ENCODE peak calls at places on chromosomes 2 and 18, in seven cellular contexts. C is cardiac muscle cell, H is thyroid gland, P is mesothelial cell of epicardium, R is OCI-LY7, D is astrocyte, X is endothelial cell of umbilical vein. Q is an unnamed sample.

GRCh38 chr2:121417826-121418225 is 112.9 kb upstream of the RNU4ATAC start:
- DNase-seq in H (no peak), X (peak), R (no peak), C (no peak), P (no peak), D (no peak), Q (no peak)

GRCh38 chr18:24656571-24656971 is 196.1 kb downstream of the HRH4 start:
- DNase-seq in R (no peak), C (no peak), X (no peak), D (peak), H (no peak), P (no peak), Q (no peak)

GRCh38 chr2:221780281-221780688 is 208.2 kb upstream of the EPHA4 start:
- DNase-seq in P (no peak), R (no peak), X (peak), H (no peak), D (peak), C (no peak), Q (no peak)

GRCh38 chr2:158693476-158693875 is 101.6 kb upstream of the DAPL1 start:
- DNase-seq in R (no peak), H (no peak), C (no peak), X (no peak), P (no peak), D (no peak), Q (no peak)

GRCh38 chr2:25341753-25342371 is at the start of gene DNMT3A:
- DNase-seq in H (peak), R (peak), D (peak), C (peak), X (peak), P (peak), Q (peak)

GRCh38 chr2:165868211-165868610 is 74.2 kb upstream of the GALNT3 start:
- DNase-seq in C (no peak), X (peak), H (no peak), R (no peak), P (no peak), D (peak), Q (no peak)

GRCh38 chr2:19916385-19916784 is 14.6 kb upstream of the TTC32 start:
- DNase-seq in D (no peak), H (no peak), C (no peak), X (no peak), P (no peak), R (no peak), Q (no peak)

GRCh38 chr2:220648628-220649027 is 923.5 kb downstream of the EPHA4 start:
- DNase-seq in D (no peak), P (no peak), C (no peak), H (no peak), R (no peak), X (no peak), Q (no peak)

GRCh38 chr2:60602388-60602787 is 48.9 kb upstream of the BCL11A start:
- DNase-seq in C (no peak), D (no peak), R (peak), X (no peak), H (no peak), P (no peak), Q (no peak)

GRCh38 chr18:2471523-2471922 is 99.8 kb downstream of the METTL4 start:
- DNase-seq in R (peak), H (no peak), X (no peak), P (no peak), C (no peak), D (no peak), Q (no peak)
- TF ChIP-seq CTCF in R (peak), H (no peak), X (peak), P (no peak), C (peak), D (no peak), Q (no peak)

GRCh38 chr2:62398295-62398855 is 107.6 kb downstream of the TMEM17 start:
- DNase-seq in X (peak), C (no peak), D (no peak), R (no peak), P (no peak), H (no peak), Q (no peak)
- TF ChIP-seq CTCF in X (no peak), C (no peak), D (no peak), R (no peak), P (no peak), H (no peak), Q (no peak)

DNA sequence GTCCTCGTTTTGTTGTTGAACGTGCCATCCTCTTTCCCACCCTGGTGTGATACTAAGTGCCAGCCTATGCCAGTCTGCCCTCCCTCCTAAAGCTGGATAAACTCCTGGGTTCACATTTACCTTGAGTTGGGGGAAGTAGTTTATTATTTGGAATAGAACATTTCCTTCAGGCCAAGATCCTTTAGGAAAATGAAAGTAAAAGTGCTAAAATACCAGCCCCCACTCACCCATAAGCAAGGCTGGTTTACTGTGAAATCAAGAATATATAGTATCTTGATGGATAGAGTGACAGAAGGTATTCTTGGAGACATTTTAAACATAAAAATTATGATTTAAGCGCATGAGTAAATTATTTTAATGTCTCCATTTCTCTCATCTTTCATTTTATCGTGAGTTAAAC is 27.1 kb downstream of the ZNF532 start:
- DNase-seq in C (no peak), X (no peak), P (no peak), R (no peak), H (no peak), D (no peak), Q (no peak)
- TF ChIP-seq CTCF in C (no peak), X (no peak), P (no peak), R (no peak), H (no peak), D (no peak), Q (no peak)

GRCh38 chr2:26522325-26523120 is 44.6 kb upstream of the OTOF start:
- DNase-seq in H (no peak), P (no peak), R (no peak), X (no peak), D (no peak), C (no peak), Q (no peak)

GRCh38 chr2:26520065-26520464 is 42.1 kb upstream of the OTOF start:
- DNase-seq in X (no peak), H (no peak), R (no peak), P (no peak), C (no peak), D (no peak), Q (no peak)

GRCh38 chr2:26521913-26522180 is 43.9 kb upstream of the OTOF start:
- DNase-seq in H (no peak), C (no peak), P (no peak), R (no peak), D (no peak), X (no peak), Q (no peak)

GRCh38 chr2:26519396-26519991 is 41.6 kb upstream of the OTOF start:
- DNase-seq in X (no peak), R (no peak), P (no peak), C (no peak), D (no peak), H (no peak), Q (no peak)

GRCh38 chr2:26521054-26521912 is 43.4 kb upstream of the OTOF start:
- DNase-seq in D (no peak), P (no peak), R (peak), C (peak), H (peak), X (no peak), Q (peak)
- TF ChIP-seq CTCF in D (peak), P (no peak), R (peak), C (peak), H (peak), X (peak), Q (peak)

GRCh38 chr2:219405451-219405850 is 12.7 kb upstream of the DES start:
- DNase-seq in R (no peak), X (no peak), P (no peak), H (no peak), D (no peak), C (peak), Q (no peak)
- TF ChIP-seq CTCF in R (no peak), X (no peak), P (no peak), H (no peak), D (no peak), C (peak), Q (no peak)

DNA sequence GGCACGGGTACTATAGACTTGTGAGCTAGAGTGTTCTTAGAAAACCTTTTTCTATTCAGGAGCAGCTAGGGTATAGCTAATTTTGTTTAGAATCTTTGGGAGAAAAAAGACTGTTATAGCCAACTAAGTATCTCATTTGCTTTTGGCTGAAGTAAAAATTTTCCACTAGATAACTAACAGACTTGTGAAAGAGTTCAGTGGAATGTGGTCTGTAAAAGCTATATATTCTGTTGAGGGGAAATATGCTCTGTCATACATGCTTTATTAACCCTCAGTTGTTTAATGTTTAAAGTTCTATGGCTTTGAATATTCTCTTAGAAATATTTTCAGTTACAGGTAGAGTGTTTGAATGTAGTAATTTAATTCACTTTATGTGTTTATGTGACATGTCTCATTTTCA is 49.7 kb downstream of the RIF1 start:
- DNase-seq in D (peak), C (no peak), H (no peak), R (no peak), P (no peak), X (no peak), Q (no peak)
- TF ChIP-seq CTCF in D (no peak), C (no peak), H (no peak), R (no peak), P (no peak), X (no peak), Q (no peak)

GRCh38 chr2:98578231-98578630 is 30.1 kb downstream of the COA5 start:
- DNase-seq in P (no peak), R (no peak), D (no peak), X (no peak), H (no peak), C (no peak), Q (no peak)

GRCh38 chr2:98576666-98577312 is 31.5 kb downstream of the COA5 start:
- DNase-seq in D (no peak), R (no peak), X (no peak), H (no peak), C (no peak), P (no peak), Q (no peak)

GRCh38 chr2:98579926-98580325 is 28.4 kb downstream of the COA5 start:
- DNase-seq in X (no peak), D (no peak), R (no peak), H (no peak), P (no peak), C (no peak), Q (no peak)

GRCh38 chr2:98580656-98581284 is 27.5 kb downstream of the COA5 start:
- DNase-seq in P (no peak), R (no peak), X (no peak), D (no peak), H (no peak), C (no peak), Q (no peak)

GRCh38 chr2:98577313-98577712 is 31.0 kb downstream of the COA5 start:
- DNase-seq in R (no peak), D (no peak), X (no peak), C (peak), P (no peak), H (no peak), Q (no peak)
- TF ChIP-seq CTCF in R (no peak), D (no peak), X (no peak), C (peak), P (no peak), H (no peak), Q (no peak)

GRCh38 chr18:47399475-47399874 is 148.0 kb upstream of the SKOR2 start:
- DNase-seq in X (no peak), R (no peak), H (no peak), C (no peak), P (no peak), D (no peak), Q (no peak)

GRCh38 chr18:47397671-47398319 is 146.3 kb upstream of the SKOR2 start:
- DNase-seq in P (no peak), D (no peak), X (no peak), C (no peak), R (peak), H (no peak), Q (no peak)
- TF ChIP-seq CTCF in P (peak), D (peak), X (peak), C (no peak), R (peak), H (no peak), Q (peak)

DNA sequence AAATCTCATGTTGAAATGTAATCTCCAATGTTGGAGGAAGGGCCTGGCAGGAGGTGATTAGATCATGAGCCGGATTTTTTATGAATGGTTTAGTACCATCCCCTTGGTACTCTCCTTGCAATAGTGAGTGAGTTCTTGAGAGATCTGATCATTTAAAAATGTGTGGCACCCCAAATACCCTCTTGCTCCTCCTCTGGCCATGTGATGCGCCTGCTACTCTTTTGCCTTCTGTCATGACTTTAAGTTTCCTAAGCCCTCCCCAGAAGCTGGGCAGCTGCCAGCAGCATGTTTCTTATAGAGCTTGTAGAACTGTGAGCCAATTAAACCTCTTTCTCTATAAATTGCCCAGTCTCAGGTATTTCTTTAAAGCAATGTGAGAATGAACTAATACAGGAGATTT is 72.6 kb upstream of the FIGN start:
- DNase-seq in D (no peak), C (no peak), R (no peak), P (no peak), X (no peak), H (no peak), Q (no peak)
- TF ChIP-seq CTCF in D (no peak), C (no peak), R (no peak), P (no peak), X (no peak), H (no peak), Q (no peak)